ENCODE peak calls at places on chromosomes 16 and 17, in six cellular contexts. Z, E, R, F, G and T are unnamed samples.

GRCh38 chr16:69503244-69503643 is 62.5 kb upstream of the NFAT5 start:
- DNase-seq in Z (no peak), E (no peak), R (no peak), F (no peak), G (no peak), T (no peak)

GRCh38 chr16:27980076-27980775 is 83.3 kb downstream of the GSG1L start:
- DNase-seq in Z (no peak), E (no peak), R (no peak), F (no peak), G (no peak), T (no peak)

GRCh38 chr17:78040561-78041400 is 82.3 kb downstream of the TNRC6C start:
- DNase-seq in Z (no peak), E (no peak), R (peak; percentile 43), F (peak; percentile 58), G (no peak), T (peak; percentile 39)

GRCh38 chr16:86928517-86929148 is 350.3 kb downstream of the FOXL1 start:
- DNase-seq in Z (no peak), E (peak; percentile 26), R (no peak), F (no peak), G (no peak), T (no peak)

GRCh38 chr17:78226055-78226751 is 5.2 kb upstream of the TMEM235 start:
- DNase-seq in Z (no peak), E (no peak), R (no peak), F (no peak), G (no peak), T (no peak)

GRCh38 chr16:63684116-63684515 is 1437.7 kb downstream of the CDH11 start:
- DNase-seq in Z (no peak), E (no peak), R (no peak), F (no peak), G (no peak), T (no peak)

GRCh38 chr17:66920426-66920825 is 44.1 kb upstream of the CACNG4 start:
- DNase-seq in Z (no peak), E (no peak), R (no peak), F (no peak), G (no peak), T (no peak)

GRCh38 chr17:75783069-75783783 is 1.4 kb upstream of the UNK start:
- DNase-seq in Z (no peak), E (peak; percentile 79), R (peak; percentile 64), F (no peak), G (no peak), T (peak; percentile 52)

GRCh38 chr17:4074831-4075495 is 67.9 kb downstream of the ZZEF1 start:
- DNase-seq in Z (no peak), E (peak; percentile 44), R (peak; percentile 47), F (no peak), G (peak; percentile 29), T (peak; percentile 99)

GRCh38 chr16:11133344-11133921 is 122.6 kb downstream of the SOCS1 start:
- DNase-seq in Z (no peak), E (peak; percentile 96), R (peak; percentile 96), F (peak; percentile 24), G (no peak), T (peak; percentile 97)

GRCh38 chr16:4273858-4274291 is 1.1 kb upstream of the TFAP4 start:
- DNase-seq in Z (no peak), E (peak; percentile 62), R (peak; percentile 22), F (peak; percentile 83), G (peak; percentile 47), T (peak; percentile 79)

GRCh38 chr16:694187-694862 is 4.1 kb upstream of the WDR24 start:
- DNase-seq in Z (no peak), E (no peak), R (no peak), F (peak; percentile 55), G (no peak), T (peak; percentile 90)

GRCh38 chr16:47644166-47644565 is 183.0 kb downstream of the PHKB start:
- DNase-seq in Z (no peak), E (peak; percentile 76), R (peak; percentile 89), F (no peak), G (no peak), T (no peak)

GRCh38 chr17:50661795-50662391 is 27.2 kb downstream of the ABCC3 start:
- DNase-seq in Z (no peak), E (peak; percentile 89), R (peak; percentile 93), F (peak; percentile 79), G (no peak), T (peak; percentile 69)

GRCh38 chr17:56313201-56313600 is 159.9 kb downstream of the ANKFN1 start:
- DNase-seq in Z (no peak), E (no peak), R (no peak), F (no peak), G (no peak), T (no peak)

GRCh38 chr16:54506691-54507090 is 220.1 kb upstream of the IRX3 start:
- DNase-seq in Z (no peak), E (no peak), R (no peak), F (no peak), G (no peak), T (no peak)

GRCh38 chr16:84031556-84031955 is 11.0 kb downstream of the SLC38A8 start:
- DNase-seq in Z (no peak), E (no peak), R (no peak), F (no peak), G (no peak), T (no peak)

GRCh38 chr16:66843191-66843590 is 1.0 kb upstream of the CA7 start:
- DNase-seq in Z (no peak), E (no peak), R (no peak), F (no peak), G (no peak), T (no peak)

GRCh38 chr17:71921726-71922320 is 199.0 kb upstream of the SOX9 start:
- DNase-seq in Z (no peak), E (peak; percentile 3), R (no peak), F (no peak), G (no peak), T (no peak)

GRCh38 chr16:68047987-68048386 is 24.9 kb downstream of the DUS2 start:
- DNase-seq in Z (no peak), E (no peak), R (no peak), F (no peak), G (no peak), T (no peak)

GRCh38 chr17:81019563-81020442 is 15.1 kb upstream of the BAIAP2 start:
- DNase-seq in Z (no peak), E (no peak), R (no peak), F (no peak), G (no peak), T (no peak)

GRCh38 chr16:4184038-4184702 is 57.7 kb downstream of the SRL start:
- DNase-seq in Z (no peak), E (no peak), R (no peak), F (peak; percentile 33), G (no peak), T (no peak)

GRCh38 chr16:82801361-82801760 is 174.6 kb downstream of the CDH13 start:
- DNase-seq in Z (no peak), E (peak; percentile 9), R (peak; percentile 67), F (no peak), G (no peak), T (no peak)

GRCh38 chr16:17617021-17617420 is 146.3 kb upstream of the XYLT1 start:
- DNase-seq in Z (no peak), E (no peak), R (no peak), F (no peak), G (no peak), T (peak; percentile 96)
- H4K8ac ChIP-seq in Z (no peak overlapping the region), E (no peak overlapping the region), R (no peak overlapping the region), F (no peak overlapping the region), G (no peak overlapping the region), T (no peak overlapping the region)

GRCh38 chr17:58398574-58399266 is 18.6 kb downstream of the RNF43 start:
- DNase-seq in Z (no peak), E (no peak), R (no peak), F (no peak), G (no peak), T (no peak)
- H2AFZ ChIP-seq in Z (no peak overlapping the region), E (no peak overlapping the region), R (no peak overlapping the region), F (no peak overlapping the region), G (no peak overlapping the region), T (no peak overlapping the region)

DNA sequence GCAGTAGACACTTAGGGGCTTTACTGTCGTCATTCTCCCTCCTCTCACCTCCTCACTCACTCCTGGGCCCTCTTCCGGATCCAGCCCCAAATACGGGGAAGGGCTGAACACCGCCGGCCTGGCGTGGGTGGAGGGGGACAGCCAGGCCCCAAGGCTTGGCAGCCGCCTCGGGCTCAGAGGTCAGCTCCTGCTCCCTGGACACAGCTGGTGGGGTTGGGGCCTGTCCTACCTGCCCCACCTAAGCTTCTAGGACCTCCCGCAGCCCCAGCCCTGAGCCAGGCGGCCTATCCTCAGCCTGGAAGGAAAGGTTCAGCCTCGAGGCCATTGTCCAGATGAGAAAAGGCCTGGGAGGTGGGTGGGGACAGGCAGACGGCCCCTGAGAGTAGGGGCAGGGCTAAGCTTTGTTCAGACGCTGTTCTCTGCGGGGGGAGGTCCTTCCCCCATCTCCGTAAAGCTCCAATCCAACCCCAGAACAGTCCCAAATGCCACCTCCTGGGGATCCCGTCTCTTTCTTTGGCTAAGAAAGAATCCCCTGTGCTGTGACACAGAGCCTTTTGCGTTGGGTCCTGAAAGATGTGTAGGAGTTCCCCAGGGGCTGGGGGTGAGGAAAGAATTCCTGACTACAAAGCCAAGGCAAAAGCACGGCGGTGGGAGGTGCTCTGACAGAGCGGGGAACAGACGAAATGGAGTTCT is 861 bp upstream of the LLGL1 start:
- DNase-seq in Z (peak; percentile 88), E (peak; percentile 50), R (peak; percentile 29), F (peak; percentile 98), G (peak; percentile 95), T (no peak)
- H4K8ac ChIP-seq in Z (peak overlapping the region; percentile 96), E (peak overlapping the region; percentile 99), R (peak overlapping the region; percentile 95), F (no peak overlapping the region), G (peak overlapping the region; percentile 98), T (peak overlapping the region; percentile 84)

GRCh38 chr17:17682737-17683675 is 1.7 kb downstream of the RAI1 start:
- DNase-seq in Z (no peak), E (peak; percentile 95), R (peak; percentile 91), F (peak; percentile 65), G (no peak), T (peak; percentile 66)
- H2AFZ ChIP-seq in Z (no peak overlapping the region), E (no peak overlapping the region), R (peak overlapping the region; percentile 92), F (no peak overlapping the region), G (peak overlapping the region; percentile 83), T (peak overlapping the region; percentile 91)

DNA sequence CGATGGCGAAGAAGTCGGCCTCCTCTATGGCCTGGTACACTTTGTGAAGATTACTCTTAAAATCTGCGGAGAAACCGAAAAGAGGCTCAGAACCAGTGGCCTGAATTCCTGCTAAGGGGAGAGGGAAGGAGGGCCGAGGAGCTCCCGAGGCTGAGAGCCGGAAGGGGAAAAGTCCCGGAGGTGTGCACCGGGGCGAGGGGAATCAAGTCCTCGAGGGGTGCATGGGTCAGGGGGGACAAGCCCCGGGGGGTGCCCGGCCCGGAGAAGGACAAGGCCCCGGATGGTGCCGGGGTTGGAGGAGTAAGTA is 495 bp downstream of the PARN start:
- DNase-seq in Z (no peak), E (peak; percentile 23), R (no peak), F (no peak), G (no peak), T (no peak)
- H4K8ac ChIP-seq in Z (peak overlapping the region; percentile 98), E (peak overlapping the region; percentile 96), R (peak overlapping the region; percentile 86), F (no peak overlapping the region), G (no peak overlapping the region), T (peak overlapping the region; percentile 95)

GRCh38 chr17:1645207-1646171 is at the start of gene SCARF1:
- DNase-seq in Z (no peak), E (peak; percentile 55), R (no peak), F (peak; percentile 64), G (no peak), T (no peak)
- H2AFZ ChIP-seq in Z (no peak within 1 kb of the TSS), E (peak within 1 kb of the TSS; percentile 29), R (peak within 1 kb of the TSS; percentile 75), F (no peak within 1 kb of the TSS), G (peak within 1 kb of the TSS; percentile 75), T (no peak within 1 kb of the TSS)